ENCODE peak calls at places on chromosomes 4 and X, in eight cellular contexts. One of them, this sample, is unnamed.

GRCh38 chr4:40731792-40732245 is 17.9 kb upstream of the NSUN7 start:
- DNase-seq in stimulated activated CD8-positive, alpha-beta memory T cell treated with anti-CD3 and anti-CD28 coated beads, Interleukin-12 subunit alpha, Interleukin-12 subunit beta, amount 100 ng/mL, for 1 hour: no peak
- DNase-seq in endothelial cell of umbilical vein: peak; percentile 49
- DNase-seq in NAMALWA: no peak
- DNase-seq in mucosa of descending colon: peak; percentile 57
- DNase-seq in SJCRH30: peak; percentile 66
- DNase-seq in adipocyte: no peak
- DNase-seq in M059J: no peak
- DNase-seq in this sample: peak; percentile 77

GRCh38 chrX:130171446-130172126 is at the start of gene RAB33A:
- DNase-seq in adipocyte: peak; percentile 52
- DNase-seq in M059J: peak; percentile 27
- DNase-seq in endothelial cell of umbilical vein: no peak
- DNase-seq in stimulated activated CD8-positive, alpha-beta memory T cell treated with anti-CD3 and anti-CD28 coated beads, Interleukin-12 subunit alpha, Interleukin-12 subunit beta, amount 100 ng/mL, for 1 hour: peak; percentile 17
- DNase-seq in SJCRH30: no peak
- DNase-seq in NAMALWA: no peak
- DNase-seq in mucosa of descending colon: no peak
- DNase-seq in this sample: peak; percentile 26

GRCh38 chr4:8744083-8744805 is 127.4 kb downstream of the HMX1 start:
- DNase-seq in M059J: no peak
- DNase-seq in SJCRH30: no peak
- DNase-seq in stimulated activated CD8-positive, alpha-beta memory T cell treated with anti-CD3 and anti-CD28 coated beads, Interleukin-12 subunit alpha, Interleukin-12 subunit beta, amount 100 ng/mL, for 1 hour: no peak
- DNase-seq in NAMALWA: no peak
- DNase-seq in endothelial cell of umbilical vein: no peak
- DNase-seq in adipocyte: no peak
- DNase-seq in mucosa of descending colon: no peak
- DNase-seq in this sample: no peak

GRCh38 chr4:99574530-99575314 is at the start of gene MTTP:
- DNase-seq in NAMALWA: peak; percentile 24
- DNase-seq in mucosa of descending colon: no peak
- DNase-seq in endothelial cell of umbilical vein: no peak
- DNase-seq in SJCRH30: no peak
- DNase-seq in M059J: no peak
- DNase-seq in adipocyte: peak; percentile 11
- DNase-seq in stimulated activated CD8-positive, alpha-beta memory T cell treated with anti-CD3 and anti-CD28 coated beads, Interleukin-12 subunit alpha, Interleukin-12 subunit beta, amount 100 ng/mL, for 1 hour: no peak
- DNase-seq in this sample: no peak

GRCh38 chrX:107537815-107538214 is 88.4 kb downstream of the FRMPD3 start:
- DNase-seq in NAMALWA: peak; percentile 47
- DNase-seq in endothelial cell of umbilical vein: peak; percentile 29
- DNase-seq in stimulated activated CD8-positive, alpha-beta memory T cell treated with anti-CD3 and anti-CD28 coated beads, Interleukin-12 subunit alpha, Interleukin-12 subunit beta, amount 100 ng/mL, for 1 hour: peak; percentile 14
- DNase-seq in mucosa of descending colon: peak; percentile 38
- DNase-seq in adipocyte: peak; percentile 58
- DNase-seq in SJCRH30: peak; percentile 63
- DNase-seq in M059J: peak; percentile 62
- DNase-seq in this sample: no peak

GRCh38 chrX:108199691-108200090 is 108.1 kb downstream of the ATG4A start:
- DNase-seq in adipocyte: peak; percentile 69
- DNase-seq in mucosa of descending colon: peak; percentile 14
- DNase-seq in endothelial cell of umbilical vein: peak; percentile 44
- DNase-seq in M059J: peak; percentile 12
- DNase-seq in stimulated activated CD8-positive, alpha-beta memory T cell treated with anti-CD3 and anti-CD28 coated beads, Interleukin-12 subunit alpha, Interleukin-12 subunit beta, amount 100 ng/mL, for 1 hour: no peak
- DNase-seq in NAMALWA: peak; percentile 33
- DNase-seq in SJCRH30: peak; percentile 39
- DNase-seq in this sample: peak; percentile 1

GRCh38 chr4:145480257-145480656 is 1.4 kb upstream of the SMAD1 start:
- DNase-seq in endothelial cell of umbilical vein: no peak
- DNase-seq in NAMALWA: peak; percentile 71
- DNase-seq in mucosa of descending colon: no peak
- DNase-seq in stimulated activated CD8-positive, alpha-beta memory T cell treated with anti-CD3 and anti-CD28 coated beads, Interleukin-12 subunit alpha, Interleukin-12 subunit beta, amount 100 ng/mL, for 1 hour: no peak
- DNase-seq in adipocyte: no peak
- DNase-seq in SJCRH30: no peak
- DNase-seq in M059J: no peak
- DNase-seq in this sample: no peak

GRCh38 chrX:34521563-34521962 is 135.5 kb downstream of the TMEM47 start:
- DNase-seq in M059J: peak; percentile 23
- DNase-seq in endothelial cell of umbilical vein: peak; percentile 51
- DNase-seq in SJCRH30: peak; percentile 19
- DNase-seq in mucosa of descending colon: no peak
- DNase-seq in adipocyte: no peak
- DNase-seq in NAMALWA: peak; percentile 1
- DNase-seq in stimulated activated CD8-positive, alpha-beta memory T cell treated with anti-CD3 and anti-CD28 coated beads, Interleukin-12 subunit alpha, Interleukin-12 subunit beta, amount 100 ng/mL, for 1 hour: no peak
- DNase-seq in this sample: no peak

GRCh38 chr4:151034829-151035228 is 19.7 kb upstream of the LRBA start:
- DNase-seq in M059J: no peak
- DNase-seq in mucosa of descending colon: no peak
- DNase-seq in NAMALWA: no peak
- DNase-seq in endothelial cell of umbilical vein: no peak
- DNase-seq in SJCRH30: no peak
- DNase-seq in adipocyte: no peak
- DNase-seq in stimulated activated CD8-positive, alpha-beta memory T cell treated with anti-CD3 and anti-CD28 coated beads, Interleukin-12 subunit alpha, Interleukin-12 subunit beta, amount 100 ng/mL, for 1 hour: no peak
- DNase-seq in this sample: no peak

GRCh38 chr4:155376387-155377268 is at the start of gene MAP9:
- DNase-seq in M059J: peak; percentile 98
- DNase-seq in stimulated activated CD8-positive, alpha-beta memory T cell treated with anti-CD3 and anti-CD28 coated beads, Interleukin-12 subunit alpha, Interleukin-12 subunit beta, amount 100 ng/mL, for 1 hour: peak; percentile 81
- DNase-seq in adipocyte: peak; percentile 98
- DNase-seq in NAMALWA: peak; percentile 98
- DNase-seq in mucosa of descending colon: peak; percentile 72
- DNase-seq in endothelial cell of umbilical vein: peak; percentile 38
- DNase-seq in SJCRH30: peak; percentile 90
- DNase-seq in this sample: peak; percentile 94

GRCh38 chrX:47497274-47497673 is 14.3 kb upstream of the ZNF41 start:
- DNase-seq in M059J: peak; percentile 20
- DNase-seq in mucosa of descending colon: no peak
- DNase-seq in SJCRH30: peak; percentile 36
- DNase-seq in NAMALWA: peak; percentile 25
- DNase-seq in endothelial cell of umbilical vein: peak; percentile 13
- DNase-seq in stimulated activated CD8-positive, alpha-beta memory T cell treated with anti-CD3 and anti-CD28 coated beads, Interleukin-12 subunit alpha, Interleukin-12 subunit beta, amount 100 ng/mL, for 1 hour: no peak
- DNase-seq in adipocyte: peak; percentile 67
- DNase-seq in this sample: no peak

GRCh38 chr4:1369484-1370079 is 22.6 kb downstream of the UVSSA start:
- DNase-seq in mucosa of descending colon: no peak
- DNase-seq in M059J: no peak
- DNase-seq in endothelial cell of umbilical vein: no peak
- DNase-seq in NAMALWA: no peak
- DNase-seq in SJCRH30: no peak
- DNase-seq in adipocyte: no peak
- DNase-seq in stimulated activated CD8-positive, alpha-beta memory T cell treated with anti-CD3 and anti-CD28 coated beads, Interleukin-12 subunit alpha, Interleukin-12 subunit beta, amount 100 ng/mL, for 1 hour: no peak
- DNase-seq in this sample: no peak

GRCh38 chr4:76748649-76749048 is 149.3 kb downstream of the SOWAHB start:
- DNase-seq in NAMALWA: peak; percentile 71
- DNase-seq in endothelial cell of umbilical vein: peak; percentile 57
- DNase-seq in SJCRH30: peak; percentile 68
- DNase-seq in M059J: peak; percentile 50
- DNase-seq in adipocyte: no peak
- DNase-seq in mucosa of descending colon: peak; percentile 76
- DNase-seq in stimulated activated CD8-positive, alpha-beta memory T cell treated with anti-CD3 and anti-CD28 coated beads, Interleukin-12 subunit alpha, Interleukin-12 subunit beta, amount 100 ng/mL, for 1 hour: no peak
- DNase-seq in this sample: no peak

GRCh38 chrX:121782976-121783375 is 735.6 kb downstream of the GLUD2 start:
- DNase-seq in stimulated activated CD8-positive, alpha-beta memory T cell treated with anti-CD3 and anti-CD28 coated beads, Interleukin-12 subunit alpha, Interleukin-12 subunit beta, amount 100 ng/mL, for 1 hour: no peak
- DNase-seq in adipocyte: no peak
- DNase-seq in mucosa of descending colon: no peak
- DNase-seq in NAMALWA: no peak
- DNase-seq in endothelial cell of umbilical vein: no peak
- DNase-seq in M059J: peak; percentile 5
- DNase-seq in SJCRH30: no peak
- DNase-seq in this sample: no peak

GRCh38 chr4:52643846-52644245 is 15.3 kb downstream of the USP46 start:
- DNase-seq in NAMALWA: no peak
- DNase-seq in SJCRH30: peak; percentile 38
- DNase-seq in stimulated activated CD8-positive, alpha-beta memory T cell treated with anti-CD3 and anti-CD28 coated beads, Interleukin-12 subunit alpha, Interleukin-12 subunit beta, amount 100 ng/mL, for 1 hour: no peak
- DNase-seq in mucosa of descending colon: no peak
- DNase-seq in M059J: peak; percentile 76
- DNase-seq in endothelial cell of umbilical vein: peak; percentile 44
- DNase-seq in adipocyte: peak; percentile 70
- DNase-seq in this sample: no peak

GRCh38 chr4:151325320-151326246 is at the start of gene SH3D19:
- DNase-seq in stimulated activated CD8-positive, alpha-beta memory T cell treated with anti-CD3 and anti-CD28 coated beads, Interleukin-12 subunit alpha, Interleukin-12 subunit beta, amount 100 ng/mL, for 1 hour: no peak
- DNase-seq in endothelial cell of umbilical vein: peak; percentile 91
- DNase-seq in NAMALWA: no peak
- DNase-seq in M059J: peak; percentile 73
- DNase-seq in adipocyte: peak; percentile 76
- DNase-seq in mucosa of descending colon: peak; percentile 84
- DNase-seq in SJCRH30: peak; percentile 46
- DNase-seq in this sample: peak; percentile 15

This sample was measured in NCI-H1105.